ENCODE peak calls at places on chromosomes 13 and 19, in four cellular contexts. O is CD8-positive, alpha-beta memory T cell; M is activated naive CD4-positive, alpha-beta T cell; A is nephron progenitor cell. N is an unnamed sample.

GRCh38 chr19:19525611-19526380 is 2.9 kb upstream of the YJEFN3 start:
- DNase-seq in O (no peak), M (no peak), A (peak; percentile 37), N (no peak)

GRCh38 chr13:52842440-52842839 is 6.0 kb downstream of the PCDH8 start:
- DNase-seq in O (no peak), M (no peak), A (no peak), N (no peak)

GRCh38 chr19:47445937-47446402 is 25.7 kb downstream of the SLC8A2 start:
- DNase-seq in O (peak; percentile 61), M (no peak), A (peak; percentile 76), N (no peak)

GRCh38 chr13:114229486-114229885 is 5.2 kb upstream of the CDC16 start:
- DNase-seq in O (no peak), M (no peak), A (no peak), N (no peak)

GRCh38 chr13:45162821-45163220 is 38.0 kb downstream of the KCTD4 start:
- DNase-seq in O (no peak), M (no peak), A (no peak), N (no peak)

GRCh38 chr19:840519-841206 is at the start of gene PRTN3:
- DNase-seq in O (no peak), M (no peak), A (no peak), N (no peak)

GRCh38 chr13:46010148-46010547 is 42.4 kb downstream of the ZC3H13 start:
- DNase-seq in O (no peak), M (no peak), A (no peak), N (no peak)

GRCh38 chr19:2083174-2083854 is 12.8 kb downstream of the MOB3A start:
- DNase-seq in O (peak; percentile 56), M (no peak), A (no peak), N (no peak)

GRCh38 chr13:113421673-113422270 is 31.5 kb downstream of the ADPRHL1 start:
- DNase-seq in O (no peak), M (no peak), A (no peak), N (no peak)

GRCh38 chr13:110263906-110264305 is 43.1 kb downstream of the COL4A1 start:
- DNase-seq in O (no peak), M (no peak), A (no peak), N (no peak)

GRCh38 chr13:99022953-99023352 is 45.1 kb upstream of the DOCK9 start:
- DNase-seq in O (no peak), M (no peak), A (no peak), N (no peak)

GRCh38 chr13:42985312-42986175 is 6.5 kb downstream of the EPSTI1 start:
- DNase-seq in O (no peak), M (no peak), A (no peak), N (no peak)

GRCh38 chr19:8531470-8531869 is 17.5 kb upstream of the ZNF414 start:
- DNase-seq in O (no peak), M (no peak), A (no peak), N (no peak)

GRCh38 chr13:91280806-91281205 is 66.7 kb upstream of the MIR17HG start:
- DNase-seq in O (no peak), M (no peak), A (no peak), N (no peak)

GRCh38 chr13:35891973-35892441 is 239.2 kb downstream of the DCLK1 start:
- DNase-seq in O (no peak), M (no peak), A (no peak), N (no peak)

GRCh38 chr13:113915786-113916329 is 52.0 kb upstream of the GAS6 start:
- DNase-seq in O (no peak), M (no peak), A (no peak), N (no peak)

GRCh38 chr19:31338069-31338767 is 11.0 kb downstream of the TSHZ3 start:
- DNase-seq in O (no peak), M (no peak), A (peak; percentile 72), N (peak; percentile 96)

GRCh38 chr13:113562085-113562749 is 22.3 kb upstream of the TFDP1 start:
- DNase-seq in O (no peak), M (no peak), A (peak; percentile 84), N (peak; percentile 89)

GRCh38 chr19:8731428-8732169 is 10.2 kb downstream of the OR2Z1 start:
- DNase-seq in O (no peak), M (no peak), A (peak; percentile 30), N (peak; percentile 10)

GRCh38 chr13:49635599-49636433 is 7.5 kb downstream of the ARL11 start:
- DNase-seq in O (peak; percentile 48), M (no peak), A (no peak), N (no peak)

GRCh38 chr13:97621631-97622030 is 187.7 kb downstream of the RAP2A start:
- DNase-seq in O (no peak), M (no peak), A (no peak), N (peak; percentile 7)

GRCh38 chr19:35162471-35163326 is 8.2 kb downstream of the FXYD5 start:
- DNase-seq in O (no peak), M (no peak), A (no peak), N (no peak)

GRCh38 chr19:16849168-16849567 is 20.0 kb downstream of the SIN3B start:
- DNase-seq in O (no peak), M (no peak), A (no peak), N (no peak)

GRCh38 chr19:30029721-30030510 is 87.9 kb downstream of the URI1 start:
- DNase-seq in O (no peak), M (no peak), A (no peak), N (no peak)

GRCh38 chr19:42089191-42089750 is 13.3 kb downstream of the ZNF574 start:
- DNase-seq in O (no peak), M (no peak), A (no peak), N (no peak)

GRCh38 chr19:8304841-8305621 is 3.1 kb downstream of the CD320 start:
- DNase-seq in O (peak; percentile 14), M (no peak), A (peak; percentile 73), N (peak; percentile 50)

GRCh38 chr19:46698395-46699321 is 18.3 kb downstream of the PRKD2 start:
- DNase-seq in O (no peak), M (no peak), A (no peak), N (no peak)

GRCh38 chr13:32938907-32939306 is 77.3 kb upstream of the KL start:
- DNase-seq in O (no peak), M (no peak), A (no peak), N (no peak)

GRCh38 chr13:21539687-21540086 is 64.3 kb downstream of the MICU2 start:
- DNase-seq in O (no peak), M (no peak), A (no peak), N (no peak)